ENCODE peak calls at places on chromosomes 13 and 19, in six cellular contexts. T, B, Q, I, Y and U are unnamed samples.

GRCh38 chr19:7992575-7992974 is 12.9 kb downstream of the ELAVL1 start:
- DNase-seq in T (no peak), I (no peak), B (no peak), Q (no peak), Y (no peak), U (no peak)

GRCh38 chr19:49514151-49514550 is 1.7 kb downstream of the FCGRT start:
- DNase-seq in I (no peak), Q (no peak), B (no peak), T (no peak), Y (no peak), U (no peak)

GRCh38 chr13:34044660-34045080 is 226.7 kb downstream of the RFC3 start:
- DNase-seq in T (peak), B (no peak), Q (peak), I (no peak), Y (no peak), U (no peak)

GRCh38 chr19:45641274-45642105 is 2.3 kb upstream of the EML2 start:
- DNase-seq in Q (peak), I (peak), B (peak), Y (peak), T (peak), U (peak)

GRCh38 chr19:2922987-2923386 is 21.8 kb downstream of the ZNF77 start:
- DNase-seq in B (no peak), Q (no peak), I (no peak), Y (no peak), T (no peak), U (no peak)

GRCh38 chr13:97629601-97630272 is 195.8 kb downstream of the RAP2A start:
- DNase-seq in B (no peak), Y (peak), T (no peak), I (no peak), Q (no peak), U (no peak)

GRCh38 chr19:4803736-4804695 is 12.5 kb downstream of the FEM1A start:
- DNase-seq in T (peak), Y (peak), Q (peak), I (peak), B (peak), U (peak)

GRCh38 chr19:33234736-33235135 is 9.1 kb upstream of the SLC7A10 start:
- DNase-seq in T (no peak), B (no peak), I (no peak), Y (no peak), Q (no peak), U (no peak)

GRCh38 chr13:23567792-23568480 is 2.3 kb upstream of the TNFRSF19 start:
- DNase-seq in T (no peak), Q (no peak), B (no peak), Y (no peak), I (no peak), U (no peak)

GRCh38 chr19:51948979-51949378 is 21.7 kb downstream of the ZNF613 start:
- DNase-seq in I (peak), T (peak), Y (no peak), Q (peak), B (peak), U (no peak)

GRCh38 chr19:12667903-12668302 is 1.3 kb downstream of the WDR83 start:
- DNase-seq in B (no peak), Q (no peak), I (no peak), T (no peak), Y (no peak), U (no peak)

GRCh38 chr19:2775556-2776430 is 7.3 kb downstream of the SGTA start:
- DNase-seq in B (no peak), T (peak), I (no peak), Q (peak), Y (no peak), U (peak)

GRCh38 chr19:47754206-47755064 is 9.1 kb downstream of the NOP53 start:
- DNase-seq in B (no peak), Q (no peak), T (no peak), Y (no peak), I (no peak), U (no peak)

GRCh38 chr13:113429608-113429985 is 23.7 kb downstream of the ADPRHL1 start:
- DNase-seq in T (no peak), I (no peak), Y (no peak), Q (no peak), B (no peak), U (no peak)

GRCh38 chr19:31451686-31452325 is 102.6 kb upstream of the TSHZ3 start:
- DNase-seq in T (no peak), I (no peak), Q (no peak), B (no peak), Y (no peak), U (no peak)

GRCh38 chr19:43699506-43700367 is 16.1 kb upstream of the IRGC start:
- DNase-seq in B (peak), T (peak), I (no peak), Y (no peak), Q (peak), U (no peak)

GRCh38 chr13:62014299-62014698 is 598.6 kb upstream of the PCDH20 start:
- DNase-seq in B (peak), T (peak), Q (peak), Y (peak), I (no peak), U (no peak)

GRCh38 chr13:30581582-30581981 is 36.1 kb upstream of the USPL1 start:
- DNase-seq in I (no peak), Y (no peak), B (no peak), T (peak), Q (peak), U (no peak)

GRCh38 chr19:46197314-46198070 is 32.0 kb upstream of the IGFL1 start:
- DNase-seq in I (no peak), T (no peak), Q (no peak), Y (no peak), B (no peak), U (no peak)

GRCh38 chr13:114004416-114005205 is 30.7 kb upstream of the C13orf46 start:
- DNase-seq in I (no peak), B (no peak), Q (peak), T (peak), Y (no peak), U (peak)

GRCh38 chr13:110756268-110756667 is 42.8 kb downstream of the ING1 start:
- DNase-seq in Q (peak), B (no peak), T (peak), I (no peak), Y (no peak), U (no peak)

GRCh38 chr13:47798906-47799305 is 202.2 kb downstream of the SUCLA2 start:
- DNase-seq in T (peak), B (no peak), Q (peak), Y (no peak), I (no peak), U (no peak)

GRCh38 chr19:33260628-33261418 is 35.2 kb upstream of the SLC7A10 start:
- DNase-seq in I (peak), B (no peak), Y (no peak), Q (no peak), T (no peak), U (no peak)

GRCh38 chr19:6259312-6259861 is 20.4 kb downstream of the MLLT1 start:
- DNase-seq in T (peak), B (no peak), I (no peak), Y (no peak), Q (peak), U (peak)

GRCh38 chr13:50306096-50306495 is 290.9 kb downstream of the KCNRG start:
- DNase-seq in B (no peak), Y (no peak), I (no peak), Q (peak), T (no peak), U (no peak)